ENCODE peak calls at places on chromosomes 3 and 15, in ten cellular contexts. P is GM12865; C is NCI-H2081; J is neural crest cell; K is dermis blood vessel endothelial cell; L is T follicular helper cell; Q is activated gamma-delta T cell treated with Interleukin-2 at 50 U/mL for 16 hours; A is adrenal gland; D is upper lobe of right lung; Y is CD4-positive, CD25-positive, alpha-beta regulatory T cell. V is an unnamed sample.

GRCh38 chr15:78264304-78265136 is at the start of gene DNAJA4:
- DNase-seq in K (peak; percentile 66), J (no peak), C (peak; percentile 34), A (peak; percentile 80), D (peak; percentile 80), Y (peak; percentile 75), L (peak; percentile 48), Q (peak; percentile 57), P (peak; percentile 75), V (peak; percentile 66)

GRCh38 chr3:123321806-123322205 is 120.1 kb downstream of the SEC22A start:
- DNase-seq in K (no peak), L (no peak), Y (no peak), P (no peak), D (no peak), Q (no peak), A (no peak), C (no peak), J (no peak), V (no peak)

GRCh38 chr15:60787737-60788513 is 309.0 kb upstream of the ICE2 start:
- DNase-seq in P (peak; percentile 54), A (no peak), D (no peak), Y (peak; percentile 38), Q (no peak), C (no peak), K (peak; percentile 50), L (peak; percentile 27), J (no peak), V (no peak)

GRCh38 chr3:69838217-69838616 is 99.0 kb downstream of the MITF start:
- DNase-seq in Q (no peak), J (no peak), P (no peak), A (no peak), Y (no peak), C (no peak), D (no peak), L (no peak), K (no peak), V (no peak)

GRCh38 chr15:42107483-42107882 is 13.1 kb upstream of the PLA2G4D start:
- DNase-seq in K (peak; percentile 46), A (no peak), J (no peak), C (peak; percentile 86), Y (no peak), P (peak; percentile 40), L (no peak), Q (no peak), D (no peak), V (no peak)

GRCh38 chr3:148643389-148643840 is 54.3 kb upstream of the AGTR1 start:
- DNase-seq in D (no peak), J (no peak), Y (no peak), Q (no peak), C (no peak), K (no peak), P (no peak), A (no peak), L (no peak), V (no peak)

GRCh38 chr3:403826-404225 is 207.3 kb downstream of the CHL1 start:
- DNase-seq in J (no peak), Y (no peak), A (no peak), K (no peak), Q (no peak), L (no peak), P (no peak), C (no peak), D (no peak), V (no peak)

GRCh38 chr15:65580287-65580686 is 30.6 kb downstream of the INTS14 start:
- DNase-seq in D (no peak), C (no peak), P (no peak), L (no peak), A (no peak), Y (no peak), Q (no peak), J (no peak), K (peak; percentile 29), V (no peak)

GRCh38 chr3:178203650-178204049 is 332.6 kb upstream of the KCNMB2 start:
- DNase-seq in A (no peak), C (no peak), P (no peak), K (no peak), Y (no peak), Q (no peak), L (no peak), J (no peak), D (no peak), V (no peak)

GRCh38 chr3:112765531-112765930 is 81.1 kb downstream of the CD200R1L start:
- DNase-seq in C (no peak), P (no peak), Q (no peak), Y (no peak), A (no peak), L (no peak), K (no peak), D (no peak), J (no peak), V (no peak)

GRCh38 chr15:44810237-44810636 is 73.9 kb downstream of the TRIM69 start:
- DNase-seq in A (no peak), K (no peak), Y (no peak), J (no peak), Q (no peak), L (no peak), D (no peak), P (no peak), C (peak; percentile 49), V (no peak)

GRCh38 chr3:40042752-40043443 is 233.5 kb downstream of the MYRIP start:
- DNase-seq in L (no peak), Q (no peak), P (no peak), Y (no peak), C (no peak), K (peak; percentile 37), D (no peak), A (no peak), J (no peak), V (no peak)

GRCh38 chr3:38348903-38349302 is 2.3 kb downstream of the XYLB start:
- DNase-seq in C (no peak), Q (no peak), L (no peak), A (peak; percentile 50), P (no peak), D (no peak), K (peak; percentile 53), J (no peak), Y (no peak), V (no peak)

GRCh38 chr3:194713299-194714121 is 27.8 kb downstream of the FAM43A start:
- DNase-seq in L (no peak), C (no peak), D (no peak), Q (no peak), J (no peak), P (no peak), A (no peak), Y (no peak), K (no peak), V (no peak)

GRCh38 chr15:62740141-62741004 is 302.2 kb upstream of the TPM1 start:
- DNase-seq in L (no peak), Y (no peak), K (no peak), Q (no peak), A (no peak), D (no peak), C (no peak), J (no peak), P (no peak), V (no peak)

GRCh38 chr3:50274371-50275104 is 4.3 kb upstream of the LSMEM2 start:
- DNase-seq in K (peak; percentile 86), Q (peak; percentile 57), C (peak; percentile 36), Y (peak; percentile 64), A (peak; percentile 89), J (peak; percentile 54), L (peak; percentile 58), D (peak; percentile 86), P (peak; percentile 85), V (no peak)

GRCh38 chr3:24067483-24067882 is 122.4 kb downstream of the NR1D2 start:
- DNase-seq in D (no peak), L (no peak), Q (no peak), C (no peak), Y (no peak), P (no peak), J (no peak), A (no peak), K (no peak), V (no peak)

GRCh38 chr15:87207945-87208580 is 1048.5 kb downstream of the NTRK3 start:
- DNase-seq in A (no peak), Y (no peak), K (no peak), J (no peak), C (no peak), P (no peak), D (no peak), L (no peak), Q (no peak), V (no peak)

GRCh38 chr3:14319654-14320182 is 82.7 kb upstream of the SLC6A6 start:
- DNase-seq in J (peak; percentile 38), A (no peak), Y (no peak), K (peak; percentile 86), C (no peak), P (peak; percentile 85), D (no peak), L (no peak), Q (no peak), V (no peak)

V was measured in right atrium auricular region.